ENCODE peak calls at places on chromosomes 2 and 18, in seven cellular contexts. E, L, B, C, F, X and W are unnamed samples.

GRCh38 chr2:191478754-191479679 is 198.9 kb upstream of the NABP1 start:
- DNase-seq in B (peak), X (no peak), F (no peak), L (no peak), E (no peak), C (peak), W (no peak)

GRCh38 chr2:123165616-123166015 is 859.5 kb upstream of the CNTNAP5 start:
- DNase-seq in X (no peak), F (no peak), E (no peak), C (no peak), B (no peak), L (no peak), W (no peak)

GRCh38 chr2:1366546-1367134 is 46.6 kb upstream of the TPO start:
- DNase-seq in X (no peak), L (no peak), B (peak), E (no peak), C (no peak), F (no peak), W (no peak)

GRCh38 chr18:13266208-13267100 is 47.9 kb downstream of the LDLRAD4 start:
- DNase-seq in C (no peak), B (no peak), X (no peak), L (no peak), F (no peak), E (no peak), W (no peak)

GRCh38 chr18:35578481-35578880 is 3.1 kb upstream of the GALNT1 start:
- DNase-seq in B (no peak), L (no peak), F (no peak), C (no peak), X (no peak), E (no peak), W (no peak)

GRCh38 chr2:43131890-43132522 is 94.4 kb downstream of the ZFP36L2 start:
- DNase-seq in B (peak), E (no peak), F (no peak), L (no peak), C (no peak), X (no peak), W (no peak)

GRCh38 chr2:223725986-223726970 is 111.1 kb downstream of the AP1S3 start:
- DNase-seq in C (peak), E (no peak), L (no peak), B (no peak), X (no peak), F (no peak), W (no peak)

GRCh38 chr2:237904806-237905599 is 45.6 kb downstream of the RAMP1 start:
- DNase-seq in B (no peak), X (peak), L (no peak), E (no peak), C (no peak), F (no peak), W (no peak)

GRCh38 chr2:134762508-134762907 is 43.7 kb upstream of the TMEM163 start:
- DNase-seq in F (no peak), C (no peak), L (no peak), X (no peak), E (no peak), B (no peak), W (no peak)

GRCh38 chr2:39228413-39229209 is 15.2 kb downstream of the CDKL4 start:
- DNase-seq in C (peak), L (no peak), E (peak), X (no peak), F (peak), B (no peak), W (no peak)

GRCh38 chr2:151989378-151989777 is 109.5 kb downstream of the CACNB4 start:
- DNase-seq in X (no peak), B (no peak), F (no peak), C (peak), L (no peak), E (no peak), W (no peak)

GRCh38 chr18:36897253-36897652 is 68.3 kb downstream of the KIAA1328 start:
- DNase-seq in L (no peak), C (no peak), E (no peak), F (no peak), X (no peak), B (no peak), W (no peak)

GRCh38 chr18:68925268-68925667 is 127.4 kb downstream of the CCDC102B start:
- DNase-seq in C (peak), E (no peak), B (no peak), F (no peak), X (no peak), L (no peak), W (no peak)

GRCh38 chr2:105129722-105130232 is 91.9 kb downstream of the MRPS9 start:
- DNase-seq in E (no peak), C (no peak), X (peak), F (no peak), L (no peak), B (no peak), W (no peak)

GRCh38 chr2:134119672-134120159 is 134.2 kb upstream of the MGAT5 start:
- DNase-seq in F (peak), B (peak), X (no peak), C (peak), E (peak), L (peak), W (peak)

GRCh38 chr2:46555011-46555410 is 75.6 kb downstream of the TMEM247 start:
- DNase-seq in L (no peak), C (no peak), F (peak), X (no peak), B (peak), E (peak), W (no peak)

GRCh38 chr2:240919786-240920782 is 13.9 kb downstream of the CROCC2 start:
- DNase-seq in L (no peak), B (peak), E (no peak), C (no peak), F (peak), X (no peak), W (no peak)

GRCh38 chr2:49241991-49242390 is 87.7 kb upstream of the FSHR start:
- DNase-seq in E (no peak), C (no peak), B (no peak), L (no peak), F (no peak), X (no peak), W (no peak)

GRCh38 chr2:8447610-8448221 is 234.1 kb upstream of the ID2 start:
- DNase-seq in E (no peak), B (no peak), L (peak), F (no peak), X (no peak), C (no peak), W (no peak)

GRCh38 chr2:33782395-33783239 is 183.5 kb upstream of the FAM98A start:
- DNase-seq in E (no peak), B (no peak), X (no peak), L (no peak), C (no peak), F (no peak), W (no peak)
- TF ChIP-seq JUND in E (no peak), B (no peak), X (no peak), L (no peak), C (no peak), F (no peak), W (no peak)

DNA sequence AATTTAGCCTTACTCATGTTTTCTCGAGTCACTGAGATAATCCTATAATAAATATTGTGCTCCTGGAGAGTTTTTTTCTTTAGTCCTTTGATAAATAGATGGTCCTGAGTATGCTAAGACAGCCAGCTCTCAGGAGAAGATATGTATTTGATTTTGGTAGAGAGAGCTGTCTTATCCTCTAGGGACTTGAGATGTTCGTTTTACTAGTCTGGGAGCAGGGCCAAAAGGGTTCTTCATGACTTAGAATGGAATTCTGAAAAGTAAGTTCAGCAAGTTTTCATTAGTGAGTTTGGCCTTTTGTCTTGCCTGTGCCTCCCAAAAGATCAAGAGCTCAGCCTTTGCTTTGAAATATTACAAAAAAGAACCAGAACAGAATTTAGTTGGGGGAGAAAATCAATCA is 246.7 kb downstream of the BABAM2 start:
- DNase-seq in E (no peak), F (no peak), L (no peak), B (no peak), X (no peak), C (no peak), W (peak)
- TF ChIP-seq JUND in E (no peak), F (no peak), L (no peak), B (peak), X (no peak), C (no peak), W (no peak)

GRCh38 chr2:118031566-118031965 is 17.7 kb upstream of the CCDC93 start:
- DNase-seq in E (no peak), X (no peak), B (no peak), C (no peak), L (no peak), F (no peak), W (no peak)

GRCh38 chr2:118029025-118029424 is 15.2 kb upstream of the CCDC93 start:
- DNase-seq in L (no peak), F (no peak), C (no peak), E (no peak), B (no peak), X (no peak), W (no peak)

GRCh38 chr2:118032169-118033013 is 18.5 kb upstream of the CCDC93 start:
- DNase-seq in X (no peak), F (peak), C (peak), B (peak), L (no peak), E (peak), W (no peak)
- TF ChIP-seq JUND in X (no peak), F (no peak), C (no peak), B (no peak), L (no peak), E (no peak), W (no peak)

GRCh38 chr2:6789559-6790138 is 76.1 kb downstream of the CMPK2 start:
- DNase-seq in L (no peak), F (no peak), X (no peak), C (no peak), E (no peak), B (no peak), W (no peak)

GRCh38 chr2:6793371-6793770 is 72.3 kb downstream of the CMPK2 start:
- DNase-seq in C (peak), L (no peak), E (no peak), X (no peak), B (no peak), F (no peak), W (no peak)

GRCh38 chr2:6791682-6792081 is 74.0 kb downstream of the CMPK2 start:
- DNase-seq in X (no peak), L (no peak), C (no peak), E (peak), B (no peak), F (no peak), W (no peak)

GRCh38 chr2:6793913-6794312 is 71.8 kb downstream of the CMPK2 start:
- DNase-seq in X (no peak), F (no peak), E (no peak), B (no peak), L (no peak), C (no peak), W (no peak)

GRCh38 chr2:6794484-6794883 is 71.2 kb downstream of the CMPK2 start:
- DNase-seq in F (no peak), L (no peak), X (no peak), E (no peak), B (no peak), C (no peak), W (no peak)
- TF ChIP-seq JUND in F (no peak), L (no peak), X (no peak), E (no peak), B (no peak), C (no peak), W (no peak)

DNA sequence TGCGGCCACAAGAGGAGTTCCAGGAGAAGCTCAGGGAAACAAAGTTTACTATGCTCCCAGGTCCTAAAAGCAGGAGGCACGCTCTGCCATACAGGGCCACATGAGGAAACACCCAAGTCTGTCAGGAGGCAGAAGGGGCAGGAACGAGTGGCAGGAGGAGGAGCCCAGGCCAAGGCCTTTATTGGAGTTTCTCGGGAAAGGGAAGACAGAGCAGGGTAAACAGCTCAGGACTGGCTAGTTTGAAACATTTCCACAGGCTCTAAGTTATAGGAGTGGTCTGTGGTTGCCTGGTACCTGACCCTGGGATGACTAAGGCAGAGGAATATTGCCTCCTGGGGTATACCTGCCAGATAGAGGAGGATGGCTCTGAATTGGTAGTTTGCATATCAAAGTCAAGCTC is 3.7 kb upstream of the ZNF638 start:
- DNase-seq in X (no peak), E (no peak), F (no peak), B (no peak), C (no peak), L (no peak), W (peak)
- TF ChIP-seq JUND in X (no peak), E (no peak), F (no peak), B (no peak), C (no peak), L (no peak), W (no peak)

GRCh38 chr2:23993736-23994269 is 16.1 kb upstream of the MFSD2B start:
- DNase-seq in L (no peak), E (no peak), C (no peak), F (no peak), B (no peak), X (no peak), W (no peak)
- TF ChIP-seq JUND in L (no peak), E (no peak), C (no peak), F (no peak), B (no peak), X (no peak), W (no peak)

GRCh38 chr2:64854773-64855237 is 134.4 kb upstream of the SLC1A4 start:
- DNase-seq in C (no peak), F (no peak), X (no peak), B (no peak), E (peak), L (no peak), W (no peak)
- TF ChIP-seq JUND in C (no peak), F (no peak), X (no peak), B (no peak), E (peak), L (no peak), W (no peak)

GRCh38 chr2:3317277-3317685 is 60.3 kb downstream of the EIPR1 start:
- DNase-seq in F (no peak), E (no peak), C (no peak), X (no peak), B (no peak), L (no peak), W (no peak)

GRCh38 chr2:3319134-3319533 is 58.5 kb downstream of the EIPR1 start:
- DNase-seq in F (no peak), E (no peak), C (no peak), L (no peak), X (no peak), B (no peak), W (no peak)

GRCh38 chr2:3316456-3317276 is 61.0 kb downstream of the EIPR1 start:
- DNase-seq in L (no peak), X (no peak), E (no peak), F (no peak), C (no peak), B (no peak), W (no peak)

GRCh38 chr2:3319745-3320566 is 57.7 kb downstream of the EIPR1 start:
- DNase-seq in B (no peak), L (no peak), E (no peak), F (no peak), C (no peak), X (no peak), W (no peak)

DNA sequence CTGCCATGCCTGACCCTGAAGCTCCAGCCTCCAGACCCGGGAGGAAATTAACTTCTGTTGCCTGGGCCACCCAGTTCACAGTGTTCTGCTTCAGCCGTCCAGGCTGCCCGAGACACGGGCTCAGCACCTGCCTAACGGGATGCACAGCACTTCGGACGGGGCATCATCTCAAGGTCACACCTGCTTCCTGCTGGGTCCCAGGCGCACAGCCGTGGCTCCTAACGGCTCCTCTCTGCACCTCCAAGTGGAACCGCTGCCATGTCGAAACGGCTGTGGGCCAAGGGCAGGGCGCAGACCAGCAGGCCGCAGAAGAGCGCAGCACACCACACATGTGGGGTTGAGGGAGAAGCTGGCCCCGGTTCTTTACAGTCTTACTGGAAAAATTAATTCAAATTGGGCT is 59.7 kb downstream of the EIPR1 start:
- DNase-seq in X (no peak), B (no peak), F (no peak), E (no peak), C (no peak), L (no peak), W (no peak)
- TF ChIP-seq JUND in X (no peak), B (no peak), F (no peak), E (no peak), C (no peak), L (no peak), W (no peak)

GRCh38 chr18:54440292-54440691 is 82.6 kb downstream of the C18orf54 start:
- DNase-seq in X (no peak), C (no peak), E (no peak), L (no peak), F (no peak), B (no peak), W (no peak)

DNA sequence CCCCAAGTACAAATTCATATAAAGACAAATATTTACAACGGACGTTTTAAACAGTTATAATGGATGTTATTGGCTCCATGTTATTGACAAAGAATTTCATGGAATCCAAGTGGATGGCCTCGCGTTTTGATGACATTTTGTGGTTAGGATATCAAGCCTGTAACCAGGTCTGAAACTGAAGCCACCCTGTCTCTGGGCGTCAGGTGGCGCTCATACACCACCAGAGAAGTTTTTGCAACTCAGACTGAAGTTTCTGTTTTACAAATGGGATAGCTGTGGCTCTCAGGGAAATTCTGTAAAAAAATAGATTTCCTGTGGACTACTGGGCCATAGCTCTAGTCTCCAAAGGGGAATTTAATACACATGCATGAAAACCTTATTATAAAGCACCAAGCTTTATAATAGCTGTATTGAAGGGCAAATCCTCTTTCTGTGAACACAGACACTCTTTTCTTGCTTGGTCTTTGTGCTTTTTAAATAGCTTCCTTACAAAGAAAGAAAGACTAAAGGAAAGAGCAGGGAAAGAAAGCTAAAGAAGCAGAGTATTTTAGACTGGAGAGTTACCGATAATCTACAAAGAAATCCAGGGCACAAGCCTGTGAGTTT is 86.7 kb downstream of the C18orf54 start:
- DNase-seq in L (peak), E (peak), C (peak), B (peak), X (no peak), F (peak), W (peak)
- TF ChIP-seq JUND in L (no peak), E (no peak), C (no peak), B (no peak), X (no peak), F (no peak), W (no peak)

DNA sequence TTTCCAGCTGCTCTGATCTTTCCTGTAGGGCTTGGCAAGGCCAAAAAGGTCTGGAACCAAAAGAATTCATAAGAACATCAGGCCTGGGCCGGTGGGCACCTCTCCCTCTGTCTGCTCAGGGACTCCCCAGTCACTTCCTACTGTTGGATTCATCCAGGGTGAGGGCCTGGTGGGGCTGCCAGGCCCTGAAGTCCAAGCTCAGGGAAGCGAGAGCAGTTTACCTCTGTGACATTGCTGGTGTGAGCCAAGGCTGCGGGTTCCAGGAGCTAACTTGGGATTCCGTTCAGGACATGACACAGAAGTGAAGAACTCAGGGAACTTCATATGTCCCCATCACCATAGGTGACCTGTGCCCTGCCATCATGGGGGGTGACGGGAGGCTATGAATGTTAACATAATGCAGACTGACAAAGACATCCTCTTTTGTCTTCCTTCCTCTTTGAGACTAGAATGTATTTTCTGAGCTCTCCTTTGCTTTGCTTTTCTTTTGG is 130.6 kb upstream of the SLC1A4 start:
- DNase-seq in C (no peak), F (no peak), E (no peak), L (no peak), X (no peak), B (no peak), W (no peak)
- TF ChIP-seq JUND in C (no peak), F (no peak), E (no peak), L (no peak), X (no peak), B (no peak), W (no peak)